ENCODE peak calls at places on chromosomes 11 and 22, in ten cellular contexts. U, G, M, P, N, W, Y, C, O and T are unnamed samples.

GRCh38 chr22:39117585-39118191 is 20.6 kb downstream of the APOBEC3H start:
- DNase-seq in U (no peak), G (peak), M (peak), P (peak), N (peak), W (no peak), Y (peak), C (no peak), O (peak), T (peak)

GRCh38 chr11:37072538-37072937 is 474.5 kb upstream of the RAG2 start:
- DNase-seq in U (no peak), G (no peak), M (no peak), P (peak), N (no peak), W (no peak), Y (no peak), C (no peak), O (no peak), T (no peak)

GRCh38 chr11:69496631-69497220 is 15.3 kb downstream of the LINC01488 start:
- DNase-seq in U (peak), G (no peak), M (no peak), P (no peak), N (no peak), W (no peak), Y (no peak), C (no peak), O (no peak), T (no peak)

GRCh38 chr11:125210112-125210511 is 45.6 kb downstream of the PKNOX2 start:
- DNase-seq in U (no peak), G (no peak), M (no peak), P (no peak), N (no peak), W (no peak), Y (no peak), C (no peak), O (no peak), T (no peak)

GRCh38 chr11:67615455-67616430 is 9.0 kb downstream of the NDUFV1 start:
- DNase-seq in U (peak), G (no peak), M (peak), P (peak), N (peak), W (no peak), Y (peak), C (no peak), O (no peak), T (no peak)

GRCh38 chr11:58286249-58286648 is 18.2 kb upstream of the OR10W1 start:
- DNase-seq in U (no peak), G (peak), M (no peak), P (peak), N (no peak), W (no peak), Y (peak), C (no peak), O (peak), T (peak)

GRCh38 chr11:134654161-134654915 is 242.3 kb upstream of the B3GAT1 start:
- DNase-seq in U (no peak), G (no peak), M (peak), P (no peak), N (no peak), W (no peak), Y (no peak), C (no peak), O (no peak), T (no peak)

GRCh38 chr22:39839917-39840510 is 53.5 kb downstream of the ENTHD1 start:
- DNase-seq in U (no peak), G (no peak), M (peak), P (no peak), N (no peak), W (no peak), Y (no peak), C (no peak), O (no peak), T (no peak)

GRCh38 chr11:75563978-75564552 is 2.0 kb downstream of the SERPINH1 start:
- DNase-seq in U (no peak), G (peak), M (no peak), P (peak), N (no peak), W (no peak), Y (peak), C (no peak), O (peak), T (no peak)

GRCh38 chr11:77074205-77074604 is 7.4 kb downstream of the CAPN5 start:
- DNase-seq in U (peak), G (no peak), M (no peak), P (no peak), N (no peak), W (no peak), Y (peak), C (no peak), O (no peak), T (no peak)

GRCh38 chr11:60880189-60880588 is 12.8 kb downstream of the ZP1 start:
- DNase-seq in U (no peak), G (no peak), M (no peak), P (no peak), N (no peak), W (no peak), Y (no peak), C (no peak), O (no peak), T (no peak)

GRCh38 chr11:105230586-105230985 is 91.0 kb upstream of the CARD18 start:
- DNase-seq in U (no peak), G (no peak), M (no peak), P (no peak), N (peak), W (no peak), Y (no peak), C (no peak), O (no peak), T (no peak)

GRCh38 chr22:30880847-30881246 is 87.7 kb downstream of the MORC2 start:
- DNase-seq in U (no peak), G (no peak), M (no peak), P (no peak), N (no peak), W (no peak), Y (no peak), C (no peak), O (no peak), T (no peak)

GRCh38 chr11:3709977-3710376 is 38.8 kb upstream of the CHRNA10 start:
- DNase-seq in U (no peak), G (no peak), M (no peak), P (peak), N (no peak), W (no peak), Y (no peak), C (no peak), O (no peak), T (peak)

GRCh38 chr11:129237456-129237855 is 45.3 kb upstream of the ARHGAP32 start:
- DNase-seq in U (no peak), G (no peak), M (no peak), P (no peak), N (no peak), W (no peak), Y (no peak), C (no peak), O (no peak), T (no peak)

GRCh38 chr11:120139316-120140069 is 1.6 kb upstream of the TRIM29 start:
- DNase-seq in U (no peak), G (no peak), M (no peak), P (no peak), N (no peak), W (no peak), Y (peak), C (no peak), O (no peak), T (no peak)

GRCh38 chr11:100849009-100849913 is 162.2 kb downstream of the ARHGAP42 start:
- DNase-seq in U (no peak), G (peak), M (no peak), P (peak), N (no peak), W (no peak), Y (no peak), C (no peak), O (peak), T (no peak)

GRCh38 chr11:92879086-92879485 is 90.4 kb upstream of the MTNR1B start:
- DNase-seq in U (no peak), G (no peak), M (no peak), P (no peak), N (no peak), W (no peak), Y (no peak), C (no peak), O (no peak), T (peak)

GRCh38 chr11:61150656-61151544 is 10.3 kb downstream of the VPS37C start:
- DNase-seq in U (no peak), G (no peak), M (no peak), P (no peak), N (no peak), W (no peak), Y (no peak), C (no peak), O (no peak), T (no peak)

GRCh38 chr22:26143801-26144325 is 25.4 kb upstream of the SEZ6L start:
- DNase-seq in U (no peak), G (no peak), M (no peak), P (no peak), N (no peak), W (no peak), Y (no peak), C (no peak), O (no peak), T (no peak)

GRCh38 chr11:106786251-106786650 is 232.0 kb downstream of the GUCY1A2 start:
- DNase-seq in U (no peak), G (peak), M (no peak), P (peak), N (no peak), W (no peak), Y (no peak), C (no peak), O (no peak), T (no peak)

GRCh38 chr22:20062766-20063083 is 17.3 kb upstream of the DGCR8 start:
- DNase-seq in U (no peak), G (peak), M (no peak), P (peak), N (no peak), W (no peak), Y (no peak), C (no peak), O (peak), T (no peak)

GRCh38 chr11:18312663-18313420 is 9.1 kb downstream of the HPS5 start:
- DNase-seq in U (no peak), G (peak), M (no peak), P (peak), N (no peak), W (no peak), Y (no peak), C (no peak), O (peak), T (no peak)

GRCh38 chr11:77779935-77780334 is 40.6 kb downstream of the RSF1 start:
- DNase-seq in U (no peak), G (peak), M (no peak), P (peak), N (no peak), W (no peak), Y (peak), C (no peak), O (peak), T (peak)

GRCh38 chr11:125724125-125724524 is 22.0 kb upstream of the PATE1 start:
- DNase-seq in U (no peak), G (peak), M (no peak), P (peak), N (no peak), W (no peak), Y (peak), C (no peak), O (peak), T (peak)

GRCh38 chr22:47379037-47379436 is 616.6 kb downstream of the TBC1D22A start:
- DNase-seq in U (no peak), G (no peak), M (no peak), P (no peak), N (no peak), W (no peak), Y (no peak), C (no peak), O (no peak), T (no peak)

GRCh38 chr11:105312266-105312665 is 172.7 kb upstream of the CARD18 start:
- DNase-seq in U (no peak), G (no peak), M (no peak), P (no peak), N (no peak), W (no peak), Y (no peak), C (no peak), O (no peak), T (no peak)

GRCh38 chr22:26398741-26399153 is 30.3 kb upstream of the ASPHD2 start:
- DNase-seq in U (no peak), G (peak), M (peak), P (peak), N (peak), W (no peak), Y (peak), C (peak), O (peak), T (peak)

GRCh38 chr22:27133951-27134664 is 476.7 kb downstream of the MIAT start:
- DNase-seq in U (no peak), G (peak), M (no peak), P (peak), N (no peak), W (no peak), Y (peak), C (no peak), O (peak), T (no peak)

GRCh38 chr11:57210731-57211335 is 26.2 kb downstream of the APLNR start:
- DNase-seq in U (no peak), G (no peak), M (no peak), P (no peak), N (no peak), W (no peak), Y (no peak), C (no peak), O (no peak), T (no peak)